ENCODE peak calls at places on chromosomes 11 and 22, in eight cellular contexts. J is HCT116; F is CD8-positive, alpha-beta T cell; T is body of pancreas; V is adrenal gland; P is stomach; H is RWPE2; Y is breast epithelium. M is an unnamed sample.

GRCh38 chr11:101442936-101443521 is 140.8 kb downstream of the TRPC6 start:
- DNase-seq in J (no peak), F (no peak), T (no peak), V (no peak), P (no peak), H (no peak), Y (no peak), M (no peak)

GRCh38 chr11:108994887-108995286 is 330.0 kb downstream of the DDX10 start:
- DNase-seq in J (no peak), F (no peak), T (no peak), V (no peak), P (no peak), H (no peak), Y (no peak), M (no peak)

GRCh38 chr22:28943501-28943879 is 60.1 kb downstream of the ZNRF3 start:
- DNase-seq in J (no peak), F (no peak), T (no peak), V (no peak), P (peak), H (no peak), Y (no peak), M (no peak)

GRCh38 chr11:19962053-19962794 is 198.1 kb downstream of the DBX1 start:
- DNase-seq in J (no peak), F (no peak), T (no peak), V (no peak), P (no peak), H (no peak), Y (no peak), M (no peak)

GRCh38 chr11:102287963-102288744 is 29.1 kb upstream of the BIRC3 start:
- DNase-seq in J (peak), F (no peak), T (peak), V (peak), P (peak), H (no peak), Y (no peak), M (peak)

GRCh38 chr22:26474687-26475086 is 8.9 kb downstream of the HPS4 start:
- DNase-seq in J (no peak), F (no peak), T (no peak), V (no peak), P (no peak), H (no peak), Y (no peak), M (no peak)

GRCh38 chr11:17443926-17444690 is 32.5 kb downstream of the ABCC8 start:
- DNase-seq in J (no peak), F (no peak), T (no peak), V (no peak), P (no peak), H (no peak), Y (no peak), M (no peak)

GRCh38 chr11:133778161-133778560 is 67.2 kb downstream of the SPATA19 start:
- DNase-seq in J (no peak), F (no peak), T (no peak), V (no peak), P (no peak), H (no peak), Y (no peak), M (no peak)

GRCh38 chr11:19848219-19848618 is 135.6 kb downstream of the NAV2 start:
- DNase-seq in J (no peak), F (no peak), T (no peak), V (no peak), P (no peak), H (no peak), Y (no peak), M (no peak)

GRCh38 chr11:59865031-59865430 is 1.3 kb downstream of the TCN1 start:
- DNase-seq in J (peak), F (no peak), T (no peak), V (no peak), P (no peak), H (no peak), Y (no peak), M (no peak)

GRCh38 chr11:75576017-75576416 is 14.0 kb downstream of the SERPINH1 start:
- DNase-seq in J (no peak), F (no peak), T (no peak), V (no peak), P (no peak), H (no peak), Y (no peak), M (no peak)

GRCh38 chr11:117492578-117493251 is 165.1 kb downstream of the CEP164 start:
- DNase-seq in J (no peak), F (no peak), T (no peak), V (no peak), P (no peak), H (no peak), Y (no peak), M (no peak)

DNA sequence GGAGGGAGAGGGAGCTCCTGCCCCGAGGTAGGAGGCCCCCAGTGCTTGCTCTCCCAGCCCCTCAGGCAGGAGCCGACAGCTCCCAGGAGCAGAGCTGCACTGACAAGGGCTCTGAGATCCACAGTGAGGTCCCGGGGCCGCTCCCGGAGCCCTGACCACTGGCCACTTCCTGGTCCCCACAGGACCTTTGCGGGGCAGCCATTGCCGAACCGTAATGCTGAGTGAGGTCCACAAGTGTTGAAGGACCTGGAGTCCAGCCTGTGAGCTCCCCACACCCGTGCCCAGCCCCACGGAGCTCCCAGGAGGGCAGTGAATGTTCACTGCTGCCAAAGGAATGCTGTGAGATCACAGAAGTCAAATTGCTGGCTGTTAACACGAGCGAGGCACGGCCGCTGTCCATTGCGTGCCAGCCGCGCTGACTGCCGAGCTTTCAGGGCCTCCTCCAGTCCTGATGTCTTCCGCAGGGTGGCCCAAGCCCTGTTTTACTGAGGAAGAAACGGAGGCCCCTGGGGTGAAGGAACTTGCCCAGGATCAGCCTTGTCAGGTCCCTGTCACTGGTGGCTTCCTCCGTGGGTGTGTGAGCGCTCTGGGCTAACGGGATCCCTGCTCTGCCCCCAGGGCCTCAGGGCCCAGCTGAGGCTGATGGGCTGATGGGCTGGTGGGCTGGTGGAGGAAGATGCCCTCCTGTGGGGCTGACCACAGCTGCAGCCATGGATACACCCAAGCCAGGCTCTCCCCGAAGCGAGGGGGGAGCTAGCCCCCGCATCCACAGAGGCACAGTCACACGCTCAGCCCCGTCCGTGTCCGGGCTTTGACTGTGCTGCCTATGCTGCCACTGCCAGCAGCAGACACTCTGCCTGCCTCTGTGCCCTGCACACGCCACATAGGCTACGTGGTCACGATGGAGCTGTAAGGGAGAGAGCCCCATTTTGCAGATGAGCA is 70.8 kb downstream of the WNT7B start:
- DNase-seq in J (no peak), F (no peak), T (peak), V (no peak), P (no peak), H (no peak), Y (no peak), M (peak)
- TF ChIP-seq CTCF in J (no peak), F (no peak), T (no peak), V (no peak), P (no peak), H (no peak), Y (no peak), M (peak)

DNA sequence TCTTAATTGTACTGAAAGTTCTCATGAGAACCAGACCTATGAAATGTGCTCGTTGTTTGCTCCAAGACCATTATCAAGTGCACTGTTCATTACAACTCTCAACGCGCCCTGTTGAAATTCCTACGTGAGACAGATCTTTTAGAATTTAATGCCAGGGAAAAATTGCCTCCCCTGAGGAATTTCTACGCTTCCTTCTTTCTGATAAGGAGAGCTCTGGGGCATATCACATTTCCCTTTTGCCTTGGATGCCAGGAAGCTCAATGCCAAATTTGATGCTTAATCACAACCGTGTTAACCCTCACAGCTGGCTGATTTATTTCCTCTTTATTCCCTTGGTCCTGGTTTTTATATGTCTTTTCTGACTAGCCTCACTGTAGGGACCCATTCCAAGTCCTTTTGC is 109.3 kb downstream of the MICAL2 start:
- DNase-seq in J (no peak), F (no peak), T (no peak), V (no peak), P (no peak), H (no peak), Y (no peak), M (no peak)
- H3K4me3 ChIP-seq in J (no peak), F (no peak), T (no peak), V (no peak), P (no peak), H (no peak), Y (no peak), M (no peak)

DNA sequence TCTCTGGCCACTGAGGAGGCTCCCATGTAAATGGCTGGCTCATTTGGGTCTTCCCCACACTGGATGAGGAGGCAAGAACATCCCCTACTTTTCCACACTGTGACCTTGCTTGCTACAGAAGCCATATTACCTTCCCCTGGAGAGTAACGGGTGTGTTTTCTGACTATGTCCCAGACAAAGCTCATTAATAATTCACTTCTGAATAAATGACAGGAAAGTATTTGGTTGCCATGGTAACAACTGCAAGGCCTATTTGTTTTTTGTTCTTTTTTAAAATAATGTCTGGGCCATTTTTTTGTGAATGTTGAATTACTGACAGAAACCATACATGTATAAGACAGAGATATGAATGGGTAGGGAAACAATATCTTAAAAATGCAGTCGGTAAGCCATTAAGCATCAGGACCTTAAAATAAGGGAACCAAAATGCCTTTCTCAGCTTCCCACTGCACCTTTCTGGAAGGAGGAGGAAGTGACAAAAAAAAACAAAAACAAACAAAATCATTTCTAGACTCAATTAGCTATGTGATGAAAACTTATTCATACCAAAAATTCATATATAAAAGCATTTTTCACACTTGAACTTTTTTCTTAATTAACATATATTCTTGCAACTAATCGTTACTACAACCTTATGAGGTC is 31.9 kb downstream of the SLC1A2 start:
- DNase-seq in J (no peak), F (no peak), T (no peak), V (no peak), P (no peak), H (no peak), Y (no peak), M (no peak)
- H3K27ac ChIP-seq in J (no peak), F (no peak), T (peak), V (no peak), P (no peak), H (no peak), Y (peak), M (no peak)

GRCh38 chr11:36743039-36743438 is 145.0 kb upstream of the RAG2 start:
- DNase-seq in J (no peak), F (no peak), T (no peak), V (no peak), P (no peak), H (no peak), Y (no peak), M (no peak)

GRCh38 chr11:36744375-36745168 is 146.5 kb upstream of the RAG2 start:
- DNase-seq in J (peak), F (no peak), T (peak), V (peak), P (peak), H (peak), Y (peak), M (peak)

GRCh38 chr11:36748856-36749255 is 150.8 kb upstream of the RAG2 start:
- DNase-seq in J (no peak), F (no peak), T (no peak), V (no peak), P (no peak), H (no peak), Y (no peak), M (no peak)

GRCh38 chr11:36750349-36750748 is 152.3 kb upstream of the RAG2 start:
- DNase-seq in J (no peak), F (no peak), T (no peak), V (no peak), P (no peak), H (no peak), Y (no peak), M (no peak)

GRCh38 chr11:36746886-36747710 is 149.1 kb upstream of the RAG2 start:
- DNase-seq in J (peak), F (peak), T (peak), V (peak), P (peak), H (peak), Y (peak), M (peak)
- TF ChIP-seq CTCF in J (peak), F (peak), T (peak), V (peak), P (peak), H (peak), Y (peak), M (peak)

GRCh38 chr22:38750638-38751037 is 5.2 kb downstream of the SUN2 start:
- DNase-seq in J (no peak), F (no peak), T (no peak), V (no peak), P (no peak), H (no peak), Y (no peak), M (no peak)
- H3K4me3 ChIP-seq in J (no peak), F (peak), T (no peak), V (no peak), P (no peak), H (no peak), Y (no peak), M (no peak)

GRCh38 chr22:35102663-35103062 is 36.7 kb downstream of the ISX start:
- DNase-seq in J (no peak), F (no peak), T (no peak), V (no peak), P (no peak), H (no peak), Y (no peak), M (no peak)

GRCh38 chr22:35098921-35099320 is 33.0 kb downstream of the ISX start:
- DNase-seq in J (no peak), F (no peak), T (no peak), V (no peak), P (no peak), H (no peak), Y (no peak), M (no peak)

GRCh38 chr22:35104491-35104890 is 38.5 kb downstream of the ISX start:
- DNase-seq in J (no peak), F (no peak), T (no peak), V (no peak), P (no peak), H (no peak), Y (no peak), M (no peak)

GRCh38 chr22:35099883-35100282 is 33.9 kb downstream of the ISX start:
- DNase-seq in J (no peak), F (no peak), T (no peak), V (no peak), P (no peak), H (no peak), Y (no peak), M (no peak)

DNA sequence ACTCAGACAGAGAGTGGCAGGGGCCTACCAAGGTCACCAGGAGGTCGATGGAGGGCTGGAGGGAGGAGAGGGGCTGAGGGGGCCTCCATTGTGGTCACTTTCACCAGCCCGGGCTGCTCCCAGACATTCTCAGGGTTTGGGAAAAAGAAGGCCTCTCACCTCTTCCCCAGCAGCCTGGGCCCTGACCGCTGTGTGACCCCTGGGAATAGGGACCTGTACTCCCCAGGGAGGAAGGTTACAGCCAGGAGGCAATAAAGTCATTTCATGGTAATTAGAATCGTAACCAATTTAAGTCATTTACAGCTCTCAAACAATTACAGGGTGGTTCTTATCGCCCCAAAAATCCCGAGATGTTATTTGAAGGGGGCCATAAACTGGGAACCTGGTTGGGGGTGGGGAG is 37.8 kb downstream of the ISX start:
- DNase-seq in J (no peak), F (no peak), T (no peak), V (no peak), P (no peak), H (no peak), Y (no peak), M (no peak)
- H3K27ac ChIP-seq in J (no peak), F (no peak), T (no peak), V (no peak), P (no peak), H (no peak), Y (no peak), M (no peak)

GRCh38 chr22:43515902-43516301 is 104.1 kb downstream of the MPPED1 start:
- DNase-seq in J (no peak), F (no peak), T (no peak), V (no peak), P (no peak), H (no peak), Y (no peak), M (no peak)
- TF ChIP-seq CTCF in J (peak), F (no peak), T (no peak), V (no peak), P (no peak), H (no peak), Y (no peak), M (no peak)

GRCh38 chr11:47354913-47355282 is 2.4 kb upstream of the MYBPC3 start:
- DNase-seq in J (no peak), F (no peak), T (no peak), V (no peak), P (no peak), H (no peak), Y (no peak), M (no peak)
- H3K4me3 ChIP-seq in J (no peak), F (no peak), T (no peak), V (no peak), P (peak), H (peak), Y (peak), M (no peak)

GRCh38 chr11:76631566-76632308 is 38.8 kb downstream of the LRRC32 start:
- DNase-seq in J (no peak), F (no peak), T (no peak), V (no peak), P (no peak), H (no peak), Y (no peak), M (no peak)

GRCh38 chr11:76629133-76629852 is 41.3 kb downstream of the LRRC32 start:
- DNase-seq in J (no peak), F (no peak), T (no peak), V (peak), P (no peak), H (no peak), Y (no peak), M (no peak)

GRCh38 chr11:76629853-76630599 is 40.5 kb downstream of the LRRC32 start:
- DNase-seq in J (no peak), F (no peak), T (no peak), V (peak), P (peak), H (no peak), Y (no peak), M (no peak)

GRCh38 chr11:76632492-76632891 is 38.1 kb downstream of the LRRC32 start:
- DNase-seq in J (no peak), F (no peak), T (no peak), V (no peak), P (no peak), H (no peak), Y (no peak), M (no peak)

GRCh38 chr11:76630600-76630999 is 39.9 kb downstream of the LRRC32 start:
- DNase-seq in J (no peak), F (no peak), T (no peak), V (no peak), P (no peak), H (no peak), Y (no peak), M (no peak)
- H3K27ac ChIP-seq in J (no peak), F (no peak), T (peak), V (no peak), P (peak), H (no peak), Y (peak), M (peak)

M was measured in AG04450.